ENCODE peak calls at places on chromosome 19, in eight cellular contexts. R is astrocyte of the spinal cord, V is NB4, M is fibroblast of lung, Z is GM23338, C is dorsolateral prefrontal cortex, X is GM12865, A is lower lobe of right lung. P is an unnamed sample.

GRCh38 chr19:14141041-14141440 is 4.7 kb upstream of the ASF1B start:
- DNase-seq in C (no peak), R (no peak), Z (no peak), M (no peak), X (no peak), V (no peak), A (no peak), P (no peak)

GRCh38 chr19:12159773-12160414 is 3.0 kb upstream of the ZNF136 start:
- DNase-seq in A (no peak), R (no peak), Z (peak), C (no peak), M (no peak), V (peak), X (no peak), P (no peak)

GRCh38 chr19:35431147-35431807 is 16.8 kb upstream of the FFAR2 start:
- DNase-seq in V (no peak), A (no peak), C (no peak), M (no peak), R (no peak), Z (no peak), X (no peak), P (no peak)

GRCh38 chr19:5354403-5354802 is 13.8 kb upstream of the PTPRS start:
- DNase-seq in C (no peak), Z (peak), M (no peak), A (no peak), V (peak), X (peak), R (no peak), P (no peak)

GRCh38 chr19:13091400-13092161 is 11.1 kb downstream of the LYL1 start:
- DNase-seq in Z (peak), V (peak), A (no peak), C (peak), X (no peak), M (peak), R (peak), P (peak)

GRCh38 chr19:38665950-38666661 is 18.7 kb downstream of the ACTN4 start:
- DNase-seq in R (no peak), X (no peak), A (peak), C (no peak), V (no peak), M (peak), Z (peak), P (no peak)

GRCh38 chr19:1780272-1780957 is 27.1 kb downstream of the ONECUT3 start:
- DNase-seq in R (no peak), C (no peak), X (peak), M (peak), V (peak), Z (no peak), A (no peak), P (no peak)

GRCh38 chr19:41927810-41928192 is 448 bp downstream of the ERFL start:
- DNase-seq in Z (peak), X (no peak), A (no peak), M (no peak), R (no peak), C (no peak), V (no peak), P (no peak)

GRCh38 chr19:28296506-28296905 is 916.4 kb downstream of the UQCRFS1 start:
- DNase-seq in R (peak), X (no peak), A (no peak), C (no peak), Z (no peak), V (peak), M (peak), P (no peak)

GRCh38 chr19:15299568-15300409 is 32.5 kb downstream of the BRD4 start:
- DNase-seq in Z (no peak), C (no peak), M (peak), X (no peak), V (no peak), A (no peak), R (peak), P (no peak)

GRCh38 chr19:1057185-1057857 is 9.6 kb upstream of the ARHGAP45 start:
- DNase-seq in V (peak), Z (peak), M (peak), R (peak), C (no peak), A (no peak), X (peak), P (peak)

GRCh38 chr19:41445575-41445974 is 2.6 kb downstream of the ERICH4 start:
- DNase-seq in X (no peak), V (no peak), A (no peak), Z (no peak), R (no peak), M (no peak), C (no peak), P (no peak)

GRCh38 chr19:18488403-18488723 is 33.5 kb downstream of the ELL start:
- DNase-seq in X (no peak), Z (no peak), V (no peak), A (no peak), R (no peak), C (no peak), M (no peak), P (no peak)

GRCh38 chr19:3108775-3109174 is 14.6 kb downstream of the GNA11 start:
- DNase-seq in Z (peak), A (peak), R (peak), V (peak), M (peak), C (no peak), X (peak), P (peak)

GRCh38 chr19:7311911-7312310 is 17.7 kb upstream of the INSR start:
- DNase-seq in A (no peak), X (no peak), R (no peak), V (no peak), M (no peak), Z (no peak), C (no peak), P (no peak)

GRCh38 chr19:16193466-16193865 is 4.2 kb upstream of the AP1M1 start:
- DNase-seq in V (no peak), A (no peak), C (no peak), Z (peak), X (no peak), R (no peak), M (no peak), P (no peak)

GRCh38 chr19:41303941-41304340 is 6.0 kb upstream of the CCDC97 start:
- DNase-seq in C (no peak), M (no peak), R (no peak), X (no peak), A (no peak), Z (no peak), V (no peak), P (no peak)

GRCh38 chr19:17379221-17379631 is 2.1 kb upstream of the PLVAP start:
- DNase-seq in V (no peak), Z (peak), X (no peak), A (no peak), R (no peak), C (no peak), M (no peak), P (no peak)

GRCh38 chr19:41698746-41699230 is 9.6 kb upstream of the CEACAM5 start:
- DNase-seq in A (no peak), M (no peak), X (no peak), V (peak), C (no peak), R (no peak), Z (no peak), P (no peak)

GRCh38 chr19:42487798-42488178 is 40.5 kb downstream of the CEACAM1 start:
- DNase-seq in R (no peak), A (no peak), C (no peak), M (no peak), Z (no peak), X (no peak), V (no peak), P (no peak)

GRCh38 chr19:36009220-36009619 is 607 bp upstream of the SYNE4 start:
- DNase-seq in V (peak), Z (peak), R (peak), M (peak), C (peak), X (peak), A (peak), P (no peak)

GRCh38 chr19:52592301-52592700 is 22.2 kb downstream of the ZNF701 start:
- DNase-seq in M (no peak), C (no peak), A (no peak), V (no peak), X (no peak), R (no peak), Z (no peak), P (no peak)

GRCh38 chr19:6476155-6476895 is 5.3 kb downstream of the DENND1C start:
- DNase-seq in R (peak), M (peak), X (peak), Z (peak), C (peak), V (peak), A (peak), P (peak)

GRCh38 chr19:41000310-41000737 is 9.2 kb downstream of the CYP2B6 start:
- DNase-seq in R (no peak), V (no peak), Z (no peak), A (no peak), X (no peak), M (no peak), C (no peak), P (no peak)

GRCh38 chr19:15181394-15181793 is 19.4 kb downstream of the NOTCH3 start:
- DNase-seq in A (no peak), R (no peak), C (no peak), Z (peak), X (no peak), M (no peak), V (no peak), P (no peak)

GRCh38 chr19:17306285-17306714 is 628 bp downstream of the MRPL34 start:
- DNase-seq in V (no peak), R (no peak), C (no peak), A (no peak), X (no peak), Z (peak), M (no peak), P (no peak)

GRCh38 chr19:51733742-51734522 is 10.1 kb upstream of the HAS1 start:
- DNase-seq in X (no peak), R (no peak), M (peak), A (no peak), Z (peak), C (no peak), V (no peak), P (no peak)

GRCh38 chr19:50311723-50312635 is 17.2 kb downstream of the KCNC3 start:
- DNase-seq in V (peak), A (no peak), R (no peak), C (no peak), X (no peak), Z (peak), M (no peak), P (no peak)

GRCh38 chr19:50308991-50309390 is 20.2 kb downstream of the KCNC3 start:
- DNase-seq in X (no peak), V (no peak), R (no peak), A (no peak), C (no peak), M (no peak), Z (no peak), P (no peak)

GRCh38 chr19:50309396-50310125 is 19.6 kb downstream of the KCNC3 start:
- DNase-seq in C (no peak), V (no peak), M (no peak), Z (no peak), X (no peak), A (no peak), R (no peak), P (no peak)

GRCh38 chr19:50312967-50313811 is 16.0 kb downstream of the KCNC3 start:
- DNase-seq in A (no peak), V (no peak), M (no peak), Z (peak), X (no peak), R (no peak), C (no peak), P (no peak)

DNA sequence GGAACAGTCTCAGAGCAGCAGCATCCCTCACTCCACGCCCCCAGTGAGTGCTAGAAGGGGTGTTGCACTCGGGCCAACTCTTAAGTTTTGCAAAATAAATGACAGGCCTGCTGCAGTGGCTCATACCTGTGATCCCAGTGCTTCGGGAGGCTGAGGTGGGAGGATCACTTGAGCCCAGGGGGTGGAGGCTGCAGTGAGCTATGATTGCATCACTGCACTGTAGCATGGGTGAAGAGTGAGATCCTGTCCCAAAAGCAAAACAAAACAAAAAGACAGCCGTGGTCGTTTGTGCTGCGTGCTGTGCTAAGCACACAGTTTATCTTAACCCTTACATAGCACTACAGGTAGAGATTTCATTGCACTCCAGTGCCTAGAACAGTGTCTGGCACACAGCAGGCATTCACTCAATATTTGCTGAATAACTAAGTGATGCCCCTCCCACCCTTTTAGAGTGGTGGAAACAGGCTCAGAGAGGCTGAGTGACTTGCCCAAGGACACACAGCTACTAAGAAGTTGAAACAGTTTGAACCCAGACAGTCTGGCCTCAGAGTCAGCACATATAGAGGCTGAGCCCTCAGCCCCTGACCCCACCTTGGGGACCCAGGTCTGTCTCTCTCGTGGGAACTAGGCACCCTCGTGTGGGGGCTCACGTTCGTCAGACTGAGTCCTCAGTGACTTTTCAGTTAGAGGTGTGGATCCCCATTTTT is 18.3 kb downstream of the KCNC3 start:
- DNase-seq in M (no peak), X (no peak), R (no peak), A (no peak), C (no peak), V (no peak), Z (no peak), P (no peak)
- TF ChIP-seq CTCF in M (no peak), X (no peak), R (no peak), A (no peak), C (no peak), V (no peak), Z (no peak), P (no peak)

GRCh38 chr19:50721441-50722137 is 1.6 kb upstream of the CLEC11A start:
- DNase-seq in Z (no peak), R (no peak), V (peak), M (no peak), X (no peak), A (no peak), C (no peak), P (no peak)
- H3K4me3 ChIP-seq in Z (no peak), R (no peak), V (peak), M (no peak), X (no peak), A (no peak), C (no peak), P (no peak)

GRCh38 chr19:53626941-53627340 is 4.9 kb upstream of the DPRX start:
- DNase-seq in Z (no peak), C (no peak), M (no peak), A (no peak), X (no peak), R (no peak), V (no peak), P (no peak)

GRCh38 chr19:53634768-53635167 is 3.0 kb downstream of the DPRX start:
- DNase-seq in C (no peak), X (no peak), M (no peak), A (no peak), Z (no peak), R (no peak), V (no peak), P (no peak)

DNA sequence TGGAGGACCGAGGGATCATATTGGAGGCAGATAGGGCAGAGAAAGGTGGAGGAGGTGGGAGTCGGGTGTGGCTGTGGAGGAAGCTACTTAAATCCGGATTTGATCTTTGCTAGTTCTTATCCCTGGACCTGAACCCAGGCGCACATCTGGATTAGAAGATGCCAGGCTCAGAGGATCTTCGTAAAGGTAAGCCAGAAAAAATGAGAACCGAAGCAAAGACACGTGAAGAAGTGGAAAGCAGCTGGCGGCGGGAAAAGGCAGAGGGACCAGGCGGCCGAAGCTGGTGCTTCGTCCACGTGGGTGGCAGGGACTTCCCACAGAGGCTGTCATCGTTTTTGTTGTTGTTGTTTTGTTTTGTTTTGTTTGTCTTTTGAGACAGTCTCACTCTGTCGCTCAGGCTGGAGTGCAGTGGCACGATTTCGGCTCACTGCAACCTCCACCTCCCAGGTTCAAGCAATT is at the start of gene DPRX:
- DNase-seq in V (no peak), R (no peak), C (no peak), X (no peak), Z (no peak), A (no peak), M (no peak), P (no peak)
- TF ChIP-seq CTCF in V (no peak), R (no peak), C (no peak), X (no peak), Z (no peak), A (no peak), M (no peak), P (no peak)

GRCh38 chr19:19537321-19538048 is 580 bp upstream of the CILP2 start:
- DNase-seq in C (no peak), V (no peak), M (peak), X (no peak), Z (peak), A (no peak), R (no peak), P (no peak)

GRCh38 chr19:19540707-19541515 is 2.8 kb downstream of the CILP2 start:
- DNase-seq in M (peak), Z (peak), V (peak), R (no peak), C (no peak), X (peak), A (peak), P (no peak)

GRCh38 chr19:19539738-19540703 is 2.0 kb downstream of the CILP2 start:
- DNase-seq in X (peak), Z (peak), R (peak), V (no peak), A (peak), M (peak), C (no peak), P (no peak)

GRCh38 chr19:19538077-19538764 is at the start of gene CILP2:
- DNase-seq in R (no peak), A (peak), C (no peak), V (no peak), Z (peak), X (no peak), M (no peak), P (no peak)

DNA sequence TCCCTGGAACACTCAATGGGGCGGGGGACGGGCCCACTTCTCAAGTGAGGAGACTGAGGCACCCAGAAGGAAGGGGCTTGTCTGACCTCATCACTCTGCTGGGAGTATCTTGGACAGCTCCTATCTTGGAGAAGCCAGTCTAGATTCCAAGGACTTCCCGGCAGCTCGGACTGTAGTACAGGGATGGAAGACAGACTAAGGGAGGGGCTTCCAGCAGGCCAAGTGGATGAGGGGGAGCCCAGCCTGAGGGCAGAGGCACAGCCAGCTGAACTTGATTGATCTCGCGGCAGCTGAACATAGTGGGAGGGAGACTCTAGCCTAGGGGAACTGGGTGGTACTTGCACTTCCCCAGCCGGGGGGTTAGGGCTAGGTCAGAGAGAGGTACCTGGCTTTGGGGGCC is 702 bp downstream of the CILP2 start:
- DNase-seq in V (peak), M (no peak), Z (peak), R (no peak), C (no peak), A (no peak), X (no peak), P (no peak)
- H3K4me3 ChIP-seq in V (no peak), M (no peak), Z (peak), R (no peak), C (no peak), A (peak), X (no peak), P (no peak)

GRCh38 chr19:33419763-33420080 is 46.2 kb downstream of the CEBPG start:
- DNase-seq in V (no peak), M (no peak), X (no peak), Z (peak), A (no peak), C (no peak), R (no peak), P (no peak)
- TF ChIP-seq CTCF in V (no peak), M (no peak), X (no peak), Z (no peak), A (no peak), C (no peak), R (no peak), P (no peak)

DNA sequence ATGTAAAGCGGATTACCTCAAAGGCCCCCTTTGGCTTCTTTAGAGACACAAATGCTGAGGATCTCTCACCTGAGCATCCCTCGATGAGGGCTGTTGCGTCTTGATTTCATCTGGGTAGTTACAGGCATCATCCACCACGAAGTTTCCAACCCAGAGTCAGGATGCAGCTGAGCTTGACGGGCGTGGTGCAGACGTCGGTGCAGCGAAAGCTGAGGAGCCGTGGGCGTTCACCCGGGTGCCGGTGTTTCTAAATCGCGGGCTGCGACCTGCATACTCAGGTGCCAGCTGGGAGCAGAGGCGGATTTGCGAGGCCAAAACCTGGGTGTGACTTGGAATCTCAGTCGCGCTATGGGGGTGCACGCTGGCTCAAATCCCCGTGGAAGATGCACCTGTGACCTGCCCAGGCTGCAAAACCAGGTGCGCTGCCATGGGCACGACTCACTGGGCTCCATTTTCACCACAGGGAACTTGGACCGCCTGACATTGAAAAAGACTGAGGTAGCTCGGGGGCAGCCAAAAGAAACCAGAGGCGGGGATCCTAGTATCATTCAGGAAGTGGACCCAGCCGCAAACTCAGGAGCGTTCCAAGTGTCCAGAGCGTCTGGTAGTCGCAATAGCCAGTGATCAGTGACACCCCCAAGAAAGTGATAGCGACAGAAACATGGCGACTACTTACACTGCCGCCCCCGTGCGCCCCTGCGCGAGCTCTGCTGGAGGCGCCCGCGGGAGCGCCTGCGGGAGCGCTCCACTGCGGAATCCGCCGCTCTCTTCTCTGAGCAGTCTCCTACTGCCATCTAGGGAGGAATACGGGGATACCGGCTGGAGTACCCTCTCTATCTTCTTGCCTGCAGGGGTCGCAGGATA is 36.4 kb upstream of the IGFL4 start:
- DNase-seq in V (peak), R (peak), A (no peak), X (peak), C (peak), M (peak), Z (peak), P (peak)
- H3K4me3 ChIP-seq in V (no peak), R (peak), A (peak), X (no peak), C (peak), M (peak), Z (peak), P (peak)